ENCODE peak calls at places on chromosomes 7 and 10, in seven cellular contexts. M is tibial nerve, I is upper lobe of right lung, O is OCI-LY7, W is body of pancreas, C is bronchial epithelial cell, G is PC-3. X is an unnamed sample.

GRCh38 chr7:6512892-6513291 is 38.4 kb downstream of the GRID2IP start:
- DNase-seq in W (no peak), M (no peak), I (no peak), G (no peak), C (no peak), O (no peak), X (no peak)

GRCh38 chr10:5091196-5091595 is 3.0 kb upstream of the AKR1C3 start:
- DNase-seq in M (no peak), G (no peak), O (no peak), C (peak), I (no peak), W (no peak), X (no peak)

GRCh38 chr7:85924062-85924461 is 719.6 kb upstream of the GRM3 start:
- DNase-seq in G (no peak), M (no peak), W (no peak), C (no peak), O (no peak), I (no peak), X (no peak)

GRCh38 chr7:65907501-65908198 is 34.8 kb downstream of the VKORC1L1 start:
- DNase-seq in O (no peak), W (peak), I (no peak), M (no peak), G (no peak), C (no peak), X (no peak)

GRCh38 chr10:84264611-84265141 is 19.8 kb downstream of the RGR start:
- DNase-seq in G (peak), M (peak), I (peak), C (peak), W (peak), O (peak), X (peak)

GRCh38 chr7:46554688-46555422 is 633.8 kb upstream of the IGFBP3 start:
- DNase-seq in O (no peak), M (no peak), C (peak), W (no peak), I (no peak), G (peak), X (no peak)

GRCh38 chr10:19629559-19629958 is 186.7 kb upstream of the PLXDC2 start:
- DNase-seq in C (no peak), I (peak), W (peak), M (peak), O (no peak), G (no peak), X (peak)

GRCh38 chr10:3468919-3469638 is 296.5 kb upstream of the PITRM1 start:
- DNase-seq in W (no peak), I (peak), M (peak), C (peak), G (peak), O (no peak), X (peak)

GRCh38 chr7:149883452-149883861 is 9.7 kb downstream of the ATP6V0E2 start:
- DNase-seq in C (peak), G (peak), I (peak), W (peak), M (peak), O (peak), X (peak)

GRCh38 chr7:127732306-127732705 is 80.3 kb downstream of the SND1 start:
- DNase-seq in C (no peak), O (no peak), I (no peak), W (no peak), M (no peak), G (no peak), X (no peak)
- H3K4me3 ChIP-seq in C (no peak), O (no peak), I (no peak), W (no peak), M (no peak), G (no peak), X (no peak)

DNA sequence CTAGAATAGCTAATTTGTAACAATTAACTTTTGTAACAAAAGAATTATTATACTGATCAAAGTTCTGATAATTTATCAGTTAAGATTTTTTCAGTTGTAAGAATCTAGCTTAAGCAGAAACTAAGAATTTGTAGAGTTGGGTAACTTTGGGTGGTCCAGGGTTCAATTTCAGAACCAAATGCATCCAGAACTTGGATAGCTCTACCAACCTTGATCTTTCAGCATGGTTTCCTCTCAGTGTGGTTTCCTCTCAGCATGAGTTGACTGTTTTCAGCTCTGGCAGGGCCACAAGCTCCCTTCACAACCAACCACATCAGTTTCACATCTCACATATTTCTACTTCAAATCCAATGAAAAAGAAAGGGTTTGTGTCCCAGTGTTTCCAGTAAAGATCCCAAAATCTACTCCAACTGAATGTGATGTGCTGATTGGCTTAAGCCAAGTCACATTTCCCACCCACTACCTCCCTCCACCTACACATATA is 3.3 kb upstream of the FAS start:
- DNase-seq in G (no peak), I (no peak), M (no peak), W (no peak), O (no peak), C (no peak), X (no peak)
- TF ChIP-seq CTCF in G (no peak), I (no peak), M (no peak), W (no peak), O (no peak), C (no peak), X (no peak)

DNA sequence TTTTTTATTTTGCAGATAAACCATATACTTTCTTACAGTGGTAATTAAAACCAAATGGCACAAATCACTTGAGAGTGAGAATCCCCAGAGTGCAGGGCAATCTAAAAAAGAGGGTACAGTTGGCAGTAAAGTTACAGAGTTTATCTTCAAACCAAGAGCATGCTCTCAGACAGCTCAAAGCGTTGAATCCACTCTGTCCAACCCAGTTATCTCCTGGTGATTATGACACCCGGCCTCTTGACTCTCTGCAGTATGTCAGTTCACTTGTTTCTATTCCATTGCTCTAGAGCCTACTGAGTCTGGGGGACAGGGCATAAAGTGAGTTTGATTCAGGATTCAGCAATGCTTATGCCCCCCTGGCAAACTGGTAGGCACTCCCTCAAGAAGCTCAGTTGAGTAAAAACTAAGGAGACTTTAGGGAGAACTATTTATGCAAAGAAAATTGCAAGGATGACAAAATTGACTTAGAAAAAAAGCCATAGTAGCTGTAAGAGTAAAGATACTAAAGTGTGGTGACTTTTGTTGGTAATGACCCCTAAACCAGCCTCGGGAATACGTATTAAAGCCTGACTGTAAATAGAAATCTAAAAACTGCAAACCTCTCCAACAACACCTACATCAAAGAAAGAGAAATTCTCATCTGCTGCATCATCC is 55.5 kb downstream of the COL1A2 start:
- DNase-seq in G (no peak), C (no peak), I (no peak), O (no peak), W (no peak), M (no peak), X (no peak)
- H3K4me3 ChIP-seq in G (no peak), C (no peak), I (no peak), O (no peak), W (no peak), M (no peak), X (no peak)

GRCh38 chr7:117119192-117119924 is 166.1 kb downstream of the ST7 start:
- DNase-seq in C (peak), W (peak), M (peak), G (peak), I (peak), O (peak), X (peak)
- TF ChIP-seq CTCF in C (peak), W (peak), M (peak), G (peak), I (peak), O (peak), X (peak)